ENCODE peak calls at places on chromosome 19, in four cellular contexts. E is activated CD8-positive, alpha-beta memory T cell treated with anti-CD3 and anti-CD28 coated beads for 4 hours; R is naive thymus-derived CD8-positive, alpha-beta T cell; K is cardiac muscle cell. Q is an unnamed sample.
A peak's percentile ranks its signal among the peaks of the same experiment; 100 is the strongest.

GRCh38 chr19:1250374-1251232 is 2.2 kb downstream of the MIDN start:
- DNase-seq in E (no peak), R (peak; percentile 81), K (peak; percentile 87), Q (peak; percentile 63)

GRCh38 chr19:1062387-1063029 is 4.5 kb upstream of the ARHGAP45 start:
- DNase-seq in E (no peak), R (no peak), K (no peak), Q (no peak)

GRCh38 chr19:49496574-49497008 is 357 bp downstream of the RPS11 start:
- DNase-seq in E (no peak), R (no peak), K (no peak), Q (no peak)

GRCh38 chr19:39339636-39340035 is 2.6 kb upstream of the SAMD4B start:
- DNase-seq in E (no peak), R (no peak), K (no peak), Q (no peak)

GRCh38 chr19:41225238-41226052 is 6.4 kb downstream of the AXL start:
- DNase-seq in E (peak; percentile 12), R (no peak), K (peak; percentile 98), Q (peak; percentile 99)

GRCh38 chr19:39052243-39052746 is 19.9 kb upstream of the FBXO27 start:
- DNase-seq in E (peak; percentile 20), R (peak; percentile 74), K (peak; percentile 69), Q (peak; percentile 65)

GRCh38 chr19:41239961-41240574 is 21.0 kb downstream of the AXL start:
- DNase-seq in E (no peak), R (no peak), K (no peak), Q (no peak)

GRCh38 chr19:2561895-2562294 is 86.0 kb downstream of the GADD45B start:
- DNase-seq in E (peak; percentile 33), R (peak; percentile 66), K (no peak), Q (no peak)

GRCh38 chr19:3768015-3768747 is 3.8 kb downstream of the RAX2 start:
- DNase-seq in E (no peak), R (no peak), K (no peak), Q (no peak)

GRCh38 chr19:4378886-4379285 is 21.5 kb downstream of the SH3GL1 start:
- DNase-seq in E (no peak), R (no peak), K (no peak), Q (no peak)

GRCh38 chr19:45547211-45547770 is 37.3 kb downstream of the OPA3 start:
- DNase-seq in E (no peak), R (no peak), K (no peak), Q (no peak)

GRCh38 chr19:51807111-51807701 is 12.2 kb downstream of the FPR3 start:
- DNase-seq in E (no peak), R (no peak), K (peak; percentile 73), Q (no peak)

GRCh38 chr19:10283786-10284540 is 2.8 kb upstream of the ICAM4 start:
- DNase-seq in E (no peak), R (no peak), K (no peak), Q (no peak)

GRCh38 chr19:13036366-13036976 is 41.2 kb downstream of the NFIX start:
- DNase-seq in E (no peak), R (no peak), K (peak; percentile 73), Q (peak; percentile 89)